ENCODE peak calls at places on chromosomes 1 and 21, in eight cellular contexts. H is pancreas, K is NCI-H1092 treated with DMSO at 0.1 percent for 48 hours, C is neural progenitor cell, O is HS-5, I is left lung, E is NCI-H345, U is uterus. Q is an unnamed sample.

GRCh38 chr1:156662588-156663055 is 14.6 kb downstream of the NES start:
- DNase-seq in O (no peak), U (no peak), K (no peak), I (no peak), C (no peak), E (no peak), H (no peak), Q (no peak)

GRCh38 chr1:44602675-44603610 is 71.3 kb downstream of the TMEM53 start:
- DNase-seq in O (no peak), E (peak; percentile 3), U (no peak), K (peak; percentile 62), H (peak; percentile 42), I (no peak), C (no peak), Q (peak; percentile 52)

GRCh38 chr1:199545780-199546179 is 481.7 kb upstream of the NR5A2 start:
- DNase-seq in C (peak; percentile 14), O (no peak), K (no peak), U (no peak), I (no peak), E (no peak), H (peak; percentile 15), Q (no peak)

GRCh38 chr1:2499986-2500596 is 24.0 kb downstream of the PLCH2 start:
- DNase-seq in U (no peak), C (no peak), H (no peak), K (no peak), I (no peak), E (no peak), O (no peak), Q (no peak)

GRCh38 chr1:100538935-100539835 is 1.2 kb downstream of the GPR88 start:
- DNase-seq in H (peak; percentile 44), U (no peak), O (no peak), K (peak; percentile 35), I (peak; percentile 87), C (peak; percentile 80), E (peak; percentile 35), Q (no peak)

GRCh38 chr21:38768385-38769071 is 37.2 kb upstream of the ETS2 start:
- DNase-seq in K (no peak), O (peak; percentile 50), E (no peak), C (no peak), H (no peak), I (no peak), U (no peak), Q (peak; percentile 37)

GRCh38 chr1:168603501-168604107 is 27.2 kb downstream of the XCL1 start:
- DNase-seq in U (peak; percentile 83), I (peak; percentile 79), O (peak; percentile 16), H (peak; percentile 84), C (peak; percentile 91), K (peak; percentile 77), E (peak; percentile 76), Q (peak; percentile 59)

GRCh38 chr1:27593341-27594326 is 10.3 kb downstream of the AHDC1 start:
- DNase-seq in E (no peak), I (no peak), K (no peak), U (peak; percentile 21), C (peak; percentile 44), H (no peak), O (no peak), Q (no peak)

GRCh38 chr1:147111381-147112130 is 60.7 kb downstream of the PRKAB2 start:
- DNase-seq in U (no peak), C (no peak), E (no peak), I (no peak), K (no peak), O (no peak), H (no peak), Q (no peak)

GRCh38 chr1:181179279-181179979 is 90.9 kb downstream of the IER5 start:
- DNase-seq in K (peak; percentile 84), U (no peak), I (no peak), O (no peak), H (no peak), C (no peak), E (peak; percentile 73), Q (no peak)

GRCh38 chr1:94725566-94725965 is 94.6 kb upstream of the SLC44A3 start:
- DNase-seq in H (no peak), U (no peak), K (no peak), O (no peak), E (no peak), C (no peak), I (no peak), Q (no peak)

GRCh38 chr1:159804924-159805323 is 2.8 kb downstream of the FCRL6 start:
- DNase-seq in K (no peak), U (no peak), H (no peak), O (no peak), C (no peak), I (no peak), E (no peak), Q (no peak)

GRCh38 chr1:67850151-67850551 is 16.9 kb upstream of the GNG12 start:
- DNase-seq in U (no peak), K (peak; percentile 63), O (peak; percentile 40), H (no peak), E (peak; percentile 55), C (peak; percentile 26), I (no peak), Q (no peak)

GRCh38 chr1:40075251-40075650 is 21.8 kb downstream of the PPT1 start:
- DNase-seq in C (no peak), H (no peak), I (no peak), U (no peak), K (no peak), O (no peak), E (no peak), Q (no peak)

GRCh38 chr1:117794073-117794472 is 135.3 kb downstream of the GDAP2 start:
- DNase-seq in C (no peak), I (no peak), E (no peak), O (no peak), U (no peak), H (no peak), K (no peak), Q (no peak)

GRCh38 chr1:12480748-12481362 is 137.2 kb downstream of the DHRS3 start:
- DNase-seq in O (peak; percentile 85), I (no peak), U (no peak), K (no peak), C (no peak), H (peak; percentile 30), E (no peak), Q (peak; percentile 14)

GRCh38 chr1:211571998-211572397 is 7.0 kb downstream of the SLC30A1 start:
- DNase-seq in H (no peak), I (no peak), U (no peak), K (no peak), O (no peak), C (no peak), E (no peak), Q (no peak)

GRCh38 chr21:46052703-46053651 is 44.9 kb upstream of the COL6A2 start:
- DNase-seq in E (no peak), O (peak; percentile 75), U (no peak), K (no peak), I (peak; percentile 79), C (no peak), H (no peak), Q (no peak)

GRCh38 chr1:230026572-230026971 is 40.5 kb upstream of the GALNT2 start:
- DNase-seq in O (no peak), E (no peak), U (no peak), C (no peak), K (no peak), H (peak; percentile 22), I (no peak), Q (no peak)

GRCh38 chr1:160214481-160215140 is 9.4 kb downstream of the PEA15 start:
- DNase-seq in E (no peak), O (no peak), H (no peak), I (no peak), K (no peak), C (no peak), U (no peak), Q (no peak)

GRCh38 chr1:155175927-155176371 is 2.3 kb downstream of the TRIM46 start:
- DNase-seq in H (no peak), E (peak; percentile 44), I (peak; percentile 65), K (no peak), O (no peak), U (peak; percentile 25), C (no peak), Q (peak; percentile 18)

GRCh38 chr1:153540394-153541361 is at the start of gene S100A5:
- DNase-seq in O (no peak), U (no peak), K (no peak), C (peak; percentile 1), E (no peak), H (no peak), I (no peak), Q (no peak)

GRCh38 chr1:40936878-40937484 is 42.5 kb upstream of the CTPS1 start:
- DNase-seq in O (no peak), E (no peak), U (no peak), I (no peak), K (no peak), C (no peak), H (no peak), Q (no peak)

GRCh38 chr1:203491664-203492485 is 2.1 kb upstream of the OPTC start:
- DNase-seq in H (no peak), O (no peak), E (no peak), U (no peak), C (peak; percentile 68), K (peak; percentile 90), I (no peak), Q (no peak)

GRCh38 chr1:231817813-231818212 is 191.2 kb downstream of the DISC1 start:
- DNase-seq in K (no peak), H (no peak), I (no peak), E (no peak), C (no peak), O (no peak), U (no peak), Q (no peak)

GRCh38 chr1:227357229-227358078 is 39.2 kb upstream of the CDC42BPA start:
- DNase-seq in C (no peak), U (peak; percentile 36), K (no peak), E (no peak), H (peak; percentile 49), O (peak; percentile 90), I (no peak), Q (no peak)

GRCh38 chr1:184056921-184057496 is 5.5 kb downstream of the TSEN15 start:
- DNase-seq in K (no peak), I (no peak), E (no peak), H (no peak), O (peak; percentile 92), C (no peak), U (no peak), Q (no peak)

GRCh38 chr1:200379431-200379755 is 30.4 kb downstream of the ZNF281 start:
- DNase-seq in K (no peak), C (no peak), E (no peak), U (no peak), O (peak; percentile 99), H (no peak), I (no peak), Q (no peak)

GRCh38 chr1:52595061-52595460 is 7.1 kb upstream of the GPX7 start:
- DNase-seq in U (no peak), I (no peak), E (no peak), C (no peak), H (no peak), O (no peak), K (no peak), Q (no peak)

GRCh38 chr1:194870860-194871259 is 1684.4 kb upstream of the B3GALT2 start:
- DNase-seq in C (no peak), U (no peak), I (no peak), K (no peak), H (no peak), O (no peak), E (no peak), Q (no peak)

GRCh38 chr1:208183977-208184901 is 59.9 kb downstream of the PLXNA2 start:
- DNase-seq in K (no peak), H (no peak), E (peak; percentile 21), I (no peak), O (peak; percentile 92), C (no peak), U (peak; percentile 59), Q (no peak)

Q was measured in DMS153.